ENCODE peak calls at places on chromosome 15, in six cellular contexts. One of them, this sample, is unnamed. For H3K36me3, the result is how much of the 10 kb centered on the place peaks cover.

GRCh38 chr15:33293619-33294309 is 17.0 kb upstream of the RYR3 start:
- DNase-seq in tibial nerve: no peak
- DNase-seq in Panc1: no peak
- DNase-seq in right atrium auricular region: no peak
- DNase-seq in tibial artery: no peak
- DNase-seq in OCI-LY7: no peak
- DNase-seq in this sample: no peak

GRCh38 chr15:75036269-75036668 is 12.9 kb downstream of the PPCDC start:
- DNase-seq in tibial nerve: no peak
- DNase-seq in OCI-LY7: no peak
- DNase-seq in right atrium auricular region: no peak
- DNase-seq in tibial artery: no peak
- DNase-seq in Panc1: no peak
- DNase-seq in this sample: no peak

GRCh38 chr15:62900071-62900812 is 142.3 kb upstream of the TPM1 start:
- DNase-seq in Panc1: no peak
- DNase-seq in right atrium auricular region: no peak
- DNase-seq in OCI-LY7: no peak
- DNase-seq in tibial nerve: no peak
- DNase-seq in tibial artery: no peak
- DNase-seq in this sample: no peak

GRCh38 chr15:57586661-57587404 is 4.9 kb upstream of the MYZAP start:
- DNase-seq in Panc1: no peak
- DNase-seq in tibial nerve: no peak
- DNase-seq in right atrium auricular region: no peak
- DNase-seq in tibial artery: no peak
- DNase-seq in OCI-LY7: no peak
- DNase-seq in this sample: no peak

GRCh38 chr15:40937762-40938529 is 8.8 kb downstream of the DLL4 start:
- DNase-seq in right atrium auricular region: no peak
- DNase-seq in Panc1: no peak
- DNase-seq in tibial artery: no peak
- DNase-seq in tibial nerve: no peak
- DNase-seq in OCI-LY7: no peak
- DNase-seq in this sample: no peak

GRCh38 chr15:52217186-52217585 is 26.0 kb upstream of the GNB5 start:
- DNase-seq in Panc1: no peak
- DNase-seq in tibial artery: no peak
- DNase-seq in tibial nerve: no peak
- DNase-seq in right atrium auricular region: no peak
- DNase-seq in OCI-LY7: peak
- DNase-seq in this sample: peak

GRCh38 chr15:65942436-65942835 is 73.1 kb downstream of the RAB11A start:
- DNase-seq in right atrium auricular region: no peak
- DNase-seq in OCI-LY7: no peak
- DNase-seq in tibial artery: no peak
- DNase-seq in Panc1: no peak
- DNase-seq in tibial nerve: no peak
- DNase-seq in this sample: no peak

GRCh38 chr15:92981333-92981732 is 81.2 kb downstream of the CHD2 start:
- DNase-seq in right atrium auricular region: no peak
- DNase-seq in Panc1: peak
- DNase-seq in OCI-LY7: no peak
- DNase-seq in tibial artery: no peak
- DNase-seq in tibial nerve: no peak
- DNase-seq in this sample: no peak

GRCh38 chr15:48451241-48451640 is 120.0 kb downstream of the DUT start:
- DNase-seq in right atrium auricular region: no peak
- DNase-seq in tibial artery: no peak
- DNase-seq in tibial nerve: no peak
- DNase-seq in OCI-LY7: no peak
- DNase-seq in Panc1: no peak
- DNase-seq in this sample: no peak

GRCh38 chr15:48451736-48452135 is 120.5 kb downstream of the DUT start:
- DNase-seq in right atrium auricular region: no peak
- DNase-seq in Panc1: no peak
- DNase-seq in tibial nerve: no peak
- DNase-seq in OCI-LY7: no peak
- DNase-seq in tibial artery: no peak
- DNase-seq in this sample: no peak

GRCh38 chr15:48447657-48448056 is 116.4 kb downstream of the DUT start:
- DNase-seq in Panc1: no peak
- DNase-seq in tibial artery: no peak
- DNase-seq in tibial nerve: no peak
- DNase-seq in right atrium auricular region: no peak
- DNase-seq in OCI-LY7: no peak
- DNase-seq in this sample: no peak

GRCh38 chr15:48449734-48450133 is 118.5 kb downstream of the DUT start:
- DNase-seq in tibial artery: no peak
- DNase-seq in OCI-LY7: no peak
- DNase-seq in right atrium auricular region: no peak
- DNase-seq in Panc1: no peak
- DNase-seq in tibial nerve: no peak
- DNase-seq in this sample: no peak

DNA sequence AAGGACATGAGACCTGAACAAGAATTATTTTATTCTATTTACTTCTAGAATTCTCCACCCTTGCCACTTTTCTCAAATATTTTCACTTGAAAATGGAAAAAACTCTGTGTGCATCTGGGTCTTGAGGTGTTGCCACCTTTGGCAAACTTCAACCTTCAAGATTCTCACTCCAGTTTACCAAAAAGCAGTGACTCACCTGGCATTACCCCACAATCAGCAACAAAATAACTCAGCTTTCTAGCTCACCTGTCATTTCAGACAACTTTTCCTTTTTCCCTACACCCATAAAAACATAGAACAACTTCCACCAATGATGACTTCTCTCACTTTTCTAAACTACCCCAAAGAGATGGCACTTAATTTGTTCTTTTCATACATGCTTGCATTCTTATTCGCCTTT is 115.8 kb downstream of the DUT start:
- DNase-seq in Panc1: no peak
- DNase-seq in right atrium auricular region: no peak
- DNase-seq in tibial nerve: no peak
- DNase-seq in tibial artery: no peak
- DNase-seq in OCI-LY7: no peak
- DNase-seq in this sample: no peak
- H3K36me3 ChIP-seq in Panc1: under half
- H3K36me3 ChIP-seq in right atrium auricular region: under half
- H3K36me3 ChIP-seq in tibial nerve: half or more
- H3K36me3 ChIP-seq in tibial artery: half or more
- H3K36me3 ChIP-seq in OCI-LY7: under half
- H3K36me3 ChIP-seq in this sample: under half

GRCh38 chr15:60272623-60273022 is 125.2 kb downstream of the ANXA2 start:
- DNase-seq in tibial artery: no peak
- DNase-seq in right atrium auricular region: no peak
- DNase-seq in tibial nerve: no peak
- DNase-seq in Panc1: no peak
- DNase-seq in OCI-LY7: no peak
- DNase-seq in this sample: no peak
- TF ChIP-seq CTCF in tibial artery: no peak
- TF ChIP-seq CTCF in right atrium auricular region: no peak
- TF ChIP-seq CTCF in tibial nerve: no peak
- TF ChIP-seq CTCF in Panc1: peak
- TF ChIP-seq CTCF in OCI-LY7: peak
- TF ChIP-seq CTCF in this sample: peak

GRCh38 chr15:43762824-43763223 is 13.9 kb downstream of the ELL3 start:
- DNase-seq in tibial artery: no peak
- DNase-seq in Panc1: no peak
- DNase-seq in tibial nerve: no peak
- DNase-seq in OCI-LY7: no peak
- DNase-seq in right atrium auricular region: no peak
- DNase-seq in this sample: no peak

GRCh38 chr15:43769584-43770228 is 7.1 kb downstream of the ELL3 start:
- DNase-seq in OCI-LY7: peak
- DNase-seq in right atrium auricular region: peak
- DNase-seq in tibial artery: no peak
- DNase-seq in Panc1: peak
- DNase-seq in tibial nerve: no peak
- DNase-seq in this sample: peak

DNA sequence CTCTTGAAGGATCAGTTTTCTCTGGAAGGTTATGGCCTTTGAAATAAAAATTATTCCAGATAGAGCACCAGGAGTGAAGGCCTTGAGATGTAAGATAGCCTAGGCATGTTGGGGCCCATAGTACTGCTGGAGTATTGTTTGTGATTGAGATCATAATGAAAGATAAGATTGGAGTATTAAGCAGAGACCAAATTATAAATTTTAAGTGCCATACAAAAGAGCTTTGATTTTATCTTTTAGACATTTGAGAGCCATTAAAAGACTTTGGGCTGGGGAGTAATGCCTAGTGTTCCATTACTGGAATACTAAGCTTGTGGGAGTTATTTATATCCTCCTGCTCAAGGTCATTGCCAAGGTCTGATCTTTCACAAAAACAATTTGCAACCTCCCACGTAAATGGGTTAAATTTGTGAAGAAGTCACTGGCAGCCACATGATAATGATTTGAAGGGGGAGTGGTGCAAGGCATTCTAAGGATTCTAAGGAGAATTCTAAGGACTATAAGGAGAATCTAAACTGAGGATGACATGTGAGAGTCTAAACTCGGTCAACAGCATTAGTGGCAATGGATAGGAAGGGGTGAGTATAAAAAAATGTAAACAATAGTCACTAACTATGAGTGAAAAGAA is 12.8 kb downstream of the ELL3 start:
- DNase-seq in tibial artery: no peak
- DNase-seq in tibial nerve: no peak
- DNase-seq in Panc1: no peak
- DNase-seq in OCI-LY7: no peak
- DNase-seq in right atrium auricular region: no peak
- DNase-seq in this sample: no peak
- H3K36me3 ChIP-seq in tibial artery: half or more
- H3K36me3 ChIP-seq in tibial nerve: half or more
- H3K36me3 ChIP-seq in Panc1: under half
- H3K36me3 ChIP-seq in OCI-LY7: half or more
- H3K36me3 ChIP-seq in right atrium auricular region: half or more
- H3K36me3 ChIP-seq in this sample: half or more

GRCh38 chr15:53976844-53977392 is 1.3 kb upstream of the UNC13C start:
- DNase-seq in right atrium auricular region: no peak
- DNase-seq in tibial nerve: no peak
- DNase-seq in tibial artery: peak
- DNase-seq in Panc1: no peak
- DNase-seq in OCI-LY7: no peak
- DNase-seq in this sample: peak
- TF ChIP-seq CTCF in right atrium auricular region: no peak
- TF ChIP-seq CTCF in tibial nerve: no peak
- TF ChIP-seq CTCF in tibial artery: peak
- TF ChIP-seq CTCF in Panc1: peak
- TF ChIP-seq CTCF in OCI-LY7: peak
- TF ChIP-seq CTCF in this sample: peak

DNA sequence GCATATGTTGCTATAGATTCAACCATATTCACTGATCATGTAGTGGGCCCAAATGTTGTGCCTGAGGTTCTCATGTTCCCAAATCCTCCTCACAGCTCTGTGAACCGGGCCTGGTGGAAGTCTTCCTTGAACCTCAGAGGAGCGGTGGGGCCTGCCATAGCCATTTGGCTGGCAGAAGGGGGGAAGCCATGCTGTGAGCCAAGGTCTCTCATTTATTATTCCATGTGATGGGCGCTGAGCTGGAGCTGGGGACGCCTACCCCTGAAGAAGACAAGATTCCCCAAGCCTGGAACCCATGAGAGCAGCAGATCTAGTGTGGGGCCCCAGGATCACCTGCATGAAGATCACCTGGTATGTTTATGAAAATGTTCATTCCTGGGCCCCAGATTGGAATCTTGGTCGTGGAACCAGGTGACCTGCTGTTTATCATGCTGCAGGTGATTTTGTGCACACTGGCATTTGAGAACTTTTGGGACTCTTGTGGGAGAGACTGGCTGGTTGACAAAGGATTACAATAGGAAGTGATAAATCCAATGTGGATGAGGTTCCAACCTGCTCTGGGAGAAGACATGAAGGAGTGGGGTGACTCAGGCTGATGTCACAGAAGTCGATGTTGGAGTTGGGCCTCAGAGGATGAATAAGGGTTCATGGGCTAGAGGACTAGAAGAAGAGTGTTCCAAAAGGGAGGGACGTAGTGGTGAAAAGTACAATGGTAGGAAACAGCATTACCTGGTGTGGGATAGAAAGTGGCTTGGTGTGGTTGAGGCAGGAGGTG is 102.1 kb downstream of the ASB7 start:
- DNase-seq in tibial nerve: no peak
- DNase-seq in Panc1: no peak
- DNase-seq in tibial artery: no peak
- DNase-seq in OCI-LY7: no peak
- DNase-seq in right atrium auricular region: peak
- DNase-seq in this sample: no peak
- H3K36me3 ChIP-seq in tibial nerve: under half
- H3K36me3 ChIP-seq in Panc1: under half
- H3K36me3 ChIP-seq in tibial artery: under half
- H3K36me3 ChIP-seq in OCI-LY7: under half
- H3K36me3 ChIP-seq in right atrium auricular region: under half
- H3K36me3 ChIP-seq in this sample: under half

This sample was measured in WERI-Rb-1.